ENCODE peak calls at places on chromosome 22, in ten cellular contexts. One of them, this sample, is unnamed. For H3K36me3, the result is how much of the 10 kb centered on the place peaks cover.

GRCh38 chr22:33658775-33659174 is 261.5 kb downstream of the LARGE1 start:
- DNase-seq in heart right ventricle: peak
- DNase-seq in cardiac muscle cell: peak
- DNase-seq in GM12878: no peak
- DNase-seq in keratinocyte: no peak
- DNase-seq in pancreas: no peak
- DNase-seq in Peyer's patch: no peak
- DNase-seq in ovary: no peak
- DNase-seq in neural progenitor cell: no peak
- DNase-seq in OCI-LY7: no peak
- DNase-seq in this sample: no peak

GRCh38 chr22:38271927-38272372 is 860 bp downstream of the TMEM184B start:
- DNase-seq in heart right ventricle: no peak
- DNase-seq in cardiac muscle cell: no peak
- DNase-seq in keratinocyte: no peak
- DNase-seq in neural progenitor cell: peak
- DNase-seq in pancreas: peak
- DNase-seq in OCI-LY7: no peak
- DNase-seq in ovary: no peak
- DNase-seq in GM12878: no peak
- DNase-seq in Peyer's patch: peak
- DNase-seq in this sample: peak

GRCh38 chr22:38347944-38348750 is 30.9 kb upstream of the CSNK1E start:
- DNase-seq in Peyer's patch: no peak
- DNase-seq in GM12878: no peak
- DNase-seq in ovary: peak
- DNase-seq in OCI-LY7: no peak
- DNase-seq in pancreas: no peak
- DNase-seq in keratinocyte: peak
- DNase-seq in cardiac muscle cell: no peak
- DNase-seq in heart right ventricle: no peak
- DNase-seq in neural progenitor cell: no peak
- DNase-seq in this sample: peak

GRCh38 chr22:30778261-30778660 is 83.6 kb downstream of the OSBP2 start:
- DNase-seq in GM12878: no peak
- DNase-seq in OCI-LY7: no peak
- DNase-seq in neural progenitor cell: no peak
- DNase-seq in heart right ventricle: no peak
- DNase-seq in Peyer's patch: no peak
- DNase-seq in ovary: no peak
- DNase-seq in cardiac muscle cell: no peak
- DNase-seq in pancreas: no peak
- DNase-seq in keratinocyte: no peak
- DNase-seq in this sample: no peak

GRCh38 chr22:20509344-20510047 is 2.1 kb downstream of the MED15 start:
- DNase-seq in ovary: peak
- DNase-seq in heart right ventricle: peak
- DNase-seq in pancreas: no peak
- DNase-seq in neural progenitor cell: peak
- DNase-seq in OCI-LY7: peak
- DNase-seq in GM12878: no peak
- DNase-seq in cardiac muscle cell: peak
- DNase-seq in keratinocyte: no peak
- DNase-seq in Peyer's patch: peak
- DNase-seq in this sample: peak

GRCh38 chr22:30825711-30826505 is 131.2 kb downstream of the OSBP2 start:
- DNase-seq in heart right ventricle: no peak
- DNase-seq in ovary: no peak
- DNase-seq in OCI-LY7: no peak
- DNase-seq in pancreas: no peak
- DNase-seq in GM12878: no peak
- DNase-seq in neural progenitor cell: no peak
- DNase-seq in keratinocyte: no peak
- DNase-seq in Peyer's patch: no peak
- DNase-seq in cardiac muscle cell: no peak
- DNase-seq in this sample: no peak

GRCh38 chr22:28989035-28989464 is 72.6 kb downstream of the C22orf31 start:
- DNase-seq in cardiac muscle cell: no peak
- DNase-seq in ovary: no peak
- DNase-seq in pancreas: no peak
- DNase-seq in Peyer's patch: no peak
- DNase-seq in GM12878: no peak
- DNase-seq in OCI-LY7: no peak
- DNase-seq in neural progenitor cell: no peak
- DNase-seq in heart right ventricle: no peak
- DNase-seq in keratinocyte: no peak
- DNase-seq in this sample: no peak

GRCh38 chr22:31125521-31126117 is 2.9 kb downstream of the INPP5J start:
- DNase-seq in Peyer's patch: no peak
- DNase-seq in neural progenitor cell: no peak
- DNase-seq in pancreas: no peak
- DNase-seq in OCI-LY7: no peak
- DNase-seq in keratinocyte: no peak
- DNase-seq in cardiac muscle cell: no peak
- DNase-seq in GM12878: no peak
- DNase-seq in ovary: no peak
- DNase-seq in heart right ventricle: no peak
- DNase-seq in this sample: no peak

GRCh38 chr22:37636186-37636948 is 3.1 kb upstream of the SH3BP1 start:
- DNase-seq in keratinocyte: no peak
- DNase-seq in Peyer's patch: peak
- DNase-seq in cardiac muscle cell: peak
- DNase-seq in OCI-LY7: no peak
- DNase-seq in heart right ventricle: no peak
- DNase-seq in ovary: no peak
- DNase-seq in neural progenitor cell: no peak
- DNase-seq in pancreas: no peak
- DNase-seq in GM12878: no peak
- DNase-seq in this sample: no peak

GRCh38 chr22:42630901-42631602 is 9.3 kb downstream of the ATP5MGL start:
- DNase-seq in heart right ventricle: no peak
- DNase-seq in cardiac muscle cell: no peak
- DNase-seq in ovary: no peak
- DNase-seq in OCI-LY7: no peak
- DNase-seq in Peyer's patch: no peak
- DNase-seq in pancreas: no peak
- DNase-seq in GM12878: no peak
- DNase-seq in neural progenitor cell: no peak
- DNase-seq in keratinocyte: no peak
- DNase-seq in this sample: no peak
- H3K36me3 ChIP-seq in heart right ventricle: half or more
- H3K36me3 ChIP-seq in cardiac muscle cell: under half
- H3K36me3 ChIP-seq in ovary: under half
- H3K36me3 ChIP-seq in OCI-LY7: half or more
- H3K36me3 ChIP-seq in Peyer's patch: under half
- H3K36me3 ChIP-seq in pancreas: under half
- H3K36me3 ChIP-seq in GM12878: under half
- H3K36me3 ChIP-seq in neural progenitor cell: under half
- H3K36me3 ChIP-seq in keratinocyte: under half
- H3K36me3 ChIP-seq in this sample: under half

DNA sequence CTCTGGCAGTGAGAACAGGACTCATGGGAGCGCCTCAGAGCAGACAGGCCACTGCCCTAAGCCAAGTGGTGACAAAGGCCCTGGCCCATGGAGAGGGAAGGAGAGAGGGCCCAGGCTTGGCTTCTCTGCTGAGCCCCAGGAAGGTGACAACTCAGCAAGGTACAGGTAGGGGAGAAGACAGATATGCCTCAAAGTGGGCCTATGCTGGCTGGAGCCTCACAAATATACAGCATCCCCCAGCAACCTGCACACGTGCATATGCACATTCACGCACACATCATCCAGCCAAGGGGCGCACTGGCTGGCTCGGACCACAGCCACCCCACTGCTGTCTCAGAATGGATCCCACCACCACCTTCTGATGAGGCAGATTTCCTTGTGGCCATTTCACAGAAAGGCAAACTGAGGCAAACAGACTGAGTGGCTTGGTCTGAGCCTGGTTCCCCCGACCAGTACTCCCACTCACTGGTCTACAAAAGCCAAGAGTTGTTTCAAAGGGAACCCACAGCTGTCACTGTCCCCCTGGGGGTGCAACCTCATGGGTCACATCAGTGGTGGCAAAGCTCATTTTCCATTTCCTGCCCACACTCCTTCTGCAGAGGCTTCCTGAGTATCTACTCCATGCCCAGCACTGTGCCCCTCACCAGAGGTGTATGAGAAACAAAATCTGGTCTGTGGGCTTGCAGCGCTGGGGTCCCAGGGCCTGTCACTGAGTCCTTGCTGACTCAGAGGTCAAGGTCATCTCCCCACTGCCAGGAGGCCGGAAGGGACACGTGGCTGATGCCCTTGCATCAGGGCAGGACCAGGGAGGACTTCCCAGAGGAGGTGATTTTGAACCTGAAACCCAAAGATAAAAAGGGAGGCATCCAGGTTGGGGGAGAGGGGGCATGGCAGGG is 67.3 kb upstream of the PRR5 start:
- DNase-seq in keratinocyte: no peak
- DNase-seq in pancreas: no peak
- DNase-seq in GM12878: no peak
- DNase-seq in cardiac muscle cell: no peak
- DNase-seq in Peyer's patch: no peak
- DNase-seq in heart right ventricle: no peak
- DNase-seq in ovary: no peak
- DNase-seq in OCI-LY7: no peak
- DNase-seq in neural progenitor cell: no peak
- DNase-seq in this sample: no peak
- H3K4me3 ChIP-seq in keratinocyte: no peak
- H3K4me3 ChIP-seq in pancreas: no peak
- H3K4me3 ChIP-seq in GM12878: no peak
- H3K4me3 ChIP-seq in cardiac muscle cell: no peak
- H3K4me3 ChIP-seq in Peyer's patch: no peak
- H3K4me3 ChIP-seq in heart right ventricle: no peak
- H3K4me3 ChIP-seq in ovary: no peak
- H3K4me3 ChIP-seq in OCI-LY7: no peak
- H3K4me3 ChIP-seq in neural progenitor cell: no peak
- H3K4me3 ChIP-seq in this sample: no peak

DNA sequence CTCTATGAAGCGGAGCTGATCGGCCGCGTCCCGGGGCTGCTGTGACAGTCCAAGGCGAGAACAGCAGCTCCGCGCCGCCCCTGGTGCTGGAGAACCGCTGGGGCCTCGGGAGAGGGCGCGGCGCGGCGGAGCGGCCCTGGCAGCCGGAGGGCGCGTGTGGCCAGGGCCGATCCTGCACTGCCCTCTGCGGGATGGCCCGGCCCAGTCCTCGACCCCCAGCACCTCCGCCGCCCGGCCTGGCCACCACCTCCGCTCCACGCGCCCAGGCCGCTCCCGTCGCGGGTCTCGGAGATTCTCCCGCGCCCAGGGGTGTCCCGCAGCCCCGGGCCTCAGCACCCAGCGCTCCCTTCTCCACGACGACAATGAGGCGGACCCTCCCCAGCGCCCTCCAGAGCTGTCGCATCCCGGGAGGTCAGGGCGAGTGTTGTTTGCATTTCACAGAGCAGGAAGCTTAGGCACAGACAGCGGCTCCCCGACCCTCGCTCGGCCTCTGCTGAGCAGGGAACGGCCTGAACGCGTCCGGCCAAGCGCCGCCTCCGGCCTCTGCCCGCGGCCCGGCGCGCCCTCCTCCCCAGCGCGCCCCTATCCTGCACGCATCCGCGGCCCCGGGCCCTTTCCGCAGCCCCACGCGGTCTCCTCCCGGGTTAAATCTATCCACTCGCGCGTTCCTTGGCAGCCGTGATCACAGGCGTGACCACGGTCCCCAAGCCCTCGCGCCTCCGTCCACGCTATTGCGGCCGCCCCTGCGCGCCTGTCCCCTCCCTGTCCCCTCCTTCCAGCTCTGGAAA is 109.7 kb downstream of the WNT7B start:
- DNase-seq in Peyer's patch: no peak
- DNase-seq in keratinocyte: no peak
- DNase-seq in neural progenitor cell: peak
- DNase-seq in pancreas: no peak
- DNase-seq in ovary: peak
- DNase-seq in GM12878: no peak
- DNase-seq in cardiac muscle cell: peak
- DNase-seq in OCI-LY7: no peak
- DNase-seq in heart right ventricle: no peak
- DNase-seq in this sample: peak
- TF ChIP-seq CTCF in Peyer's patch: no peak
- TF ChIP-seq CTCF in keratinocyte: no peak
- TF ChIP-seq CTCF in neural progenitor cell: peak
- TF ChIP-seq CTCF in pancreas: no peak
- TF ChIP-seq CTCF in ovary: no peak
- TF ChIP-seq CTCF in GM12878: no peak
- TF ChIP-seq CTCF in cardiac muscle cell: peak
- TF ChIP-seq CTCF in OCI-LY7: no peak
- TF ChIP-seq CTCF in heart right ventricle: no peak
- TF ChIP-seq CTCF in this sample: no peak

DNA sequence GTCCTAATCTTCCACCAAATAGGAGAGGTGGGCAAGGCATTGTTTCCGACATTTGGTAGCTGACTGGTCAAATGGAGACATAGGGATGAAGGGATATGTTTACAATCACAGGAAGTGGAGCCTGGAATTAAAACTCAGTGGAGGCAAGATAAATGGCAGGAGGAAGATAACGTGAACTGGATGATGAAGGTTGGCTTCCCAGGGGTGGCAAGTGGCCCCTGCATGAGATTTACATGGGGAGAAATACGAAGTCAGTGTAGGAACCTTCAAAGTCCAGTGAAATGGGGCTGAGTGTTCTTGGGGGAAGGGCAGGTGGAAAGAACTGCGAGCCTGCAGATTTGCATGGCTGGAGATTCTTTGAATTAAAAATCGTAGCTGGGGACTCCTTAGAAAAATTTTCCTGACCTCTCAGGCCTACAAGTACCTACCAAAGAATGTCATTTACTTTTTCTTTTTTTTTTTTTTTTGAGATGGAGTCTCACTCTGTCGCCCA is 724 bp upstream of the FOXRED2 start:
- DNase-seq in neural progenitor cell: no peak
- DNase-seq in keratinocyte: no peak
- DNase-seq in cardiac muscle cell: no peak
- DNase-seq in ovary: no peak
- DNase-seq in heart right ventricle: no peak
- DNase-seq in OCI-LY7: no peak
- DNase-seq in Peyer's patch: no peak
- DNase-seq in pancreas: no peak
- DNase-seq in GM12878: no peak
- DNase-seq in this sample: no peak
- H3K36me3 ChIP-seq in neural progenitor cell: under half
- H3K36me3 ChIP-seq in keratinocyte: under half
- H3K36me3 ChIP-seq in cardiac muscle cell: under half
- H3K36me3 ChIP-seq in ovary: under half
- H3K36me3 ChIP-seq in heart right ventricle: under half
- H3K36me3 ChIP-seq in OCI-LY7: under half
- H3K36me3 ChIP-seq in Peyer's patch: under half
- H3K36me3 ChIP-seq in pancreas: under half
- H3K36me3 ChIP-seq in GM12878: under half
- H3K36me3 ChIP-seq in this sample: under half

GRCh38 chr22:46942816-46943783 is 180.7 kb downstream of the TBC1D22A start:
- DNase-seq in ovary: no peak
- DNase-seq in OCI-LY7: no peak
- DNase-seq in cardiac muscle cell: no peak
- DNase-seq in pancreas: no peak
- DNase-seq in keratinocyte: no peak
- DNase-seq in heart right ventricle: peak
- DNase-seq in GM12878: no peak
- DNase-seq in Peyer's patch: no peak
- DNase-seq in neural progenitor cell: no peak
- DNase-seq in this sample: no peak
- H3K4me3 ChIP-seq in ovary: no peak
- H3K4me3 ChIP-seq in OCI-LY7: no peak
- H3K4me3 ChIP-seq in cardiac muscle cell: no peak
- H3K4me3 ChIP-seq in pancreas: no peak
- H3K4me3 ChIP-seq in keratinocyte: no peak
- H3K4me3 ChIP-seq in heart right ventricle: no peak
- H3K4me3 ChIP-seq in GM12878: no peak
- H3K4me3 ChIP-seq in Peyer's patch: no peak
- H3K4me3 ChIP-seq in neural progenitor cell: no peak
- H3K4me3 ChIP-seq in this sample: peak

This sample was measured in breast epithelium.